ENCODE peak calls at places on chromosomes 13 and 19, in eight cellular contexts. X is mucosa of descending colon, V is esophagus squamous epithelium, O is right cardiac atrium, N is BE2C, E is endothelial cell of umbilical vein, L is psoas muscle, F is tibial nerve. Z is an unnamed sample. For H3K4me1, the result is how much of the 10 kb centered on the place peaks cover.

GRCh38 chr19:47142779-47143178 is 12.1 kb downstream of the SAE1 start:
- DNase-seq in X (no peak), F (no peak), E (no peak), O (no peak), N (no peak), V (no peak), L (no peak), Z (no peak)

GRCh38 chr19:33950141-33950805 is 153.6 kb downstream of the KCTD15 start:
- DNase-seq in E (no peak), N (no peak), V (no peak), X (no peak), L (no peak), O (no peak), F (no peak), Z (no peak)

GRCh38 chr13:40232321-40232720 is 434.1 kb downstream of the FOXO1 start:
- DNase-seq in N (no peak), V (no peak), X (no peak), E (no peak), L (no peak), F (no peak), O (no peak), Z (no peak)

GRCh38 chr13:99892866-99893504 is 78.6 kb downstream of the ZIC5 start:
- DNase-seq in N (no peak), F (no peak), X (no peak), O (no peak), E (no peak), L (no peak), V (no peak), Z (no peak)

GRCh38 chr19:17703823-17704463 is 15.3 kb upstream of the MAP1S start:
- DNase-seq in L (peak), X (peak), N (peak), E (peak), V (no peak), O (peak), F (peak), Z (no peak)

GRCh38 chr13:49098198-49098597 is 121.9 kb upstream of the MLNR start:
- DNase-seq in N (no peak), X (no peak), L (no peak), E (peak), V (no peak), O (no peak), F (no peak), Z (no peak)

GRCh38 chr19:6273701-6274601 is 5.8 kb downstream of the MLLT1 start:
- DNase-seq in O (peak), N (peak), F (peak), L (peak), X (peak), E (peak), V (no peak), Z (peak)

GRCh38 chr13:36344886-36345437 is 1.2 kb downstream of the SPART start:
- DNase-seq in X (no peak), L (no peak), O (no peak), F (no peak), E (no peak), N (no peak), V (no peak), Z (no peak)

GRCh38 chr13:113927661-113928581 is 46.0 kb downstream of the C13orf46 start:
- DNase-seq in O (no peak), F (peak), N (no peak), L (peak), V (no peak), X (no peak), E (no peak), Z (peak)

GRCh38 chr13:110713642-110713952 is at the start of gene ING1:
- DNase-seq in F (no peak), V (no peak), E (no peak), X (no peak), N (no peak), L (no peak), O (no peak), Z (no peak)

GRCh38 chr13:45873491-45874360 is 22.2 kb upstream of the SIAH3 start:
- DNase-seq in F (no peak), X (no peak), N (no peak), V (no peak), L (no peak), E (peak), O (no peak), Z (no peak)

GRCh38 chr19:15869109-15869555 is 28.7 kb downstream of the CYP4F2 start:
- DNase-seq in L (no peak), F (no peak), N (peak), O (no peak), E (peak), X (no peak), V (no peak), Z (no peak)

GRCh38 chr13:37947419-37948140 is 78.0 kb upstream of the TRPC4 start:
- DNase-seq in V (no peak), L (no peak), E (no peak), N (no peak), F (no peak), X (no peak), O (no peak), Z (no peak)

GRCh38 chr19:37926711-37927110 is 19.7 kb downstream of the SIPA1L3 start:
- DNase-seq in X (no peak), E (no peak), V (no peak), O (no peak), L (no peak), F (no peak), N (no peak), Z (no peak)

GRCh38 chr13:72808917-72809500 is 27.1 kb downstream of the PIBF1 start:
- DNase-seq in E (peak), F (no peak), X (no peak), V (no peak), O (no peak), N (no peak), L (no peak), Z (no peak)

GRCh38 chr19:56837892-56838679 is 2.4 kb downstream of the PEG3 start:
- DNase-seq in V (no peak), E (no peak), N (peak), O (peak), L (peak), F (peak), X (peak), Z (peak)

GRCh38 chr13:26653310-26653709 is 95.8 kb downstream of the WASF3 start:
- DNase-seq in N (no peak), F (no peak), L (no peak), E (no peak), V (no peak), X (no peak), O (no peak), Z (no peak)

GRCh38 chr13:67736646-67737420 is 506.7 kb upstream of the PCDH9 start:
- DNase-seq in V (no peak), L (no peak), E (no peak), O (no peak), N (peak), X (no peak), F (no peak), Z (no peak)

GRCh38 chr19:16849168-16849567 is 20.0 kb downstream of the SIN3B start:
- DNase-seq in X (no peak), L (no peak), V (no peak), E (no peak), O (no peak), F (no peak), N (no peak), Z (no peak)

GRCh38 chr13:50208826-50209335 is 193.6 kb downstream of the KCNRG start:
- DNase-seq in X (peak), O (peak), N (peak), L (peak), V (no peak), F (no peak), E (peak), Z (peak)

GRCh38 chr19:5908773-5909442 is 4.2 kb downstream of the VMAC start:
- DNase-seq in F (no peak), N (no peak), V (no peak), E (no peak), L (no peak), O (no peak), X (no peak), Z (no peak)

GRCh38 chr13:92719868-92720267 is 506.7 kb upstream of the GPC6 start:
- DNase-seq in F (no peak), O (no peak), V (no peak), X (no peak), L (no peak), N (no peak), E (no peak), Z (no peak)

GRCh38 chr19:58261968-58262921 is 16.5 kb upstream of the ZNF8 start:
- DNase-seq in X (no peak), V (no peak), F (no peak), L (no peak), E (no peak), O (no peak), N (no peak), Z (no peak)

GRCh38 chr13:91241249-91241648 is 106.2 kb upstream of the MIR17HG start:
- DNase-seq in E (no peak), X (no peak), F (no peak), N (no peak), V (no peak), O (no peak), L (no peak), Z (no peak)

GRCh38 chr13:37695200-37695599 is 96.6 kb upstream of the POSTN start:
- DNase-seq in X (no peak), L (no peak), V (no peak), O (no peak), F (no peak), N (no peak), E (no peak), Z (no peak)

GRCh38 chr13:81171065-81171647 is 830.2 kb upstream of the SPRY2 start:
- DNase-seq in E (peak), L (no peak), F (no peak), X (no peak), N (no peak), O (no peak), V (no peak), Z (no peak)

GRCh38 chr19:2255982-2256685 is at the start of gene JSRP1:
- DNase-seq in X (no peak), E (no peak), F (no peak), O (no peak), L (peak), V (no peak), N (peak), Z (no peak)
- H3K4me1 ChIP-seq in X (under half), E (under half), F (under half), O (under half), L (under half), V (under half), N (under half), Z (under half)

DNA sequence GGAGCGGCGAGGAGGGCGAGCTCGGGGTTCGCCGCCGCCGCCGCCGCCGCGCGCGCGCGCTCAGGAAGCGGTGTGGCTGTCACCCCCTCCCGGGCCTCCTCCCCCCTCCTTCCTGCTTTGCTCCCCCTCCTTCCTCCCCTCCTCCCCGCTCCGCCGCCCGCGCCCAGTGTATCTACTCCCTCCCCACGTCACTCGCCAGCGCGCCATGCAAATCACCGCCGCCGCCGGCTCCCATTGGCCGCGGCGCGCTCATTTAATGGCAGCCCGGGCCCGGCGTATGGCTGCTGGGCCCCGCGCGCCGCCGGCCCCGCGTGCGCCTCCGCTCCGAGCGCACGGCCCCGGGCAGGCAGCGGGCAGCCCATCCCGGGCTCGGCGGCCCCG is 335 bp upstream of the SOX1 start:
- DNase-seq in X (peak), N (no peak), E (no peak), L (peak), V (no peak), O (peak), F (no peak), Z (no peak)
- H3K4me3 ChIP-seq in X (no peak), N (no peak), E (no peak), L (peak), V (no peak), O (peak), F (peak), Z (peak)

DNA sequence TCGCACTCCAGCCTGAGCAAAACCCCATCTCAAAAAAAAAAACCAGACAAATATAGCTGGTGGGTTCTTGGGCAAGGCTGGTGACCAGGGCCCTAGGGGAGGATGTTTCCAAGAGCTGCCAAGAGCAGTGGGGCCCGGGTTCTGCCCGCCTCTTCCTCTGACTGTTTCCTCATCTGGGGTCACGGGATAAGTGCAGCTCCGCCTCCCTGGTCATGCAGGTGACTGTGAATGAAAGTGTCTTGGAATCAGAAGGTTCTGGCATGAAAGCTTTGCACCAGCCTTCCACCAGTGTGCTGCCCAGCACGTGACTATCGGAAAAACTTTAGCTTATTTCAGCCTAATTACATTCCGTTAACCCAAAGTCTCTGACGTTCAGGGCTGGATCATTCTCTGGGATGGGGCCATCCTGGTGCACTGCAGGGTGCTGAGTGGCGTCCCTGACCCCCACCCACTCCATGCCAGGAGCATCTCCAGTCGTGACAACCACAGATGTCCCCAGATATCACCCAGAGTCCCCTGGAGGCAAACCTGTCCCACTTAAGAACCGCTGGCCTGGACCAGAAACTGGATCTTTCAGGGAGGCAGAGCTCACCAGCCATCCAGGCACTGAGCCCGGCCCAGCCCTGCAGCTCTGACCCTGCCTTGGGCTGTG is 85.6 kb downstream of the GNG7 start:
- DNase-seq in F (no peak), E (no peak), N (no peak), V (no peak), L (no peak), X (no peak), O (no peak), Z (peak)
- H3K4me1 ChIP-seq in F (under half), E (under half), N (under half), V (half or more), L (under half), X (under half), O (under half), Z (under half)

DNA sequence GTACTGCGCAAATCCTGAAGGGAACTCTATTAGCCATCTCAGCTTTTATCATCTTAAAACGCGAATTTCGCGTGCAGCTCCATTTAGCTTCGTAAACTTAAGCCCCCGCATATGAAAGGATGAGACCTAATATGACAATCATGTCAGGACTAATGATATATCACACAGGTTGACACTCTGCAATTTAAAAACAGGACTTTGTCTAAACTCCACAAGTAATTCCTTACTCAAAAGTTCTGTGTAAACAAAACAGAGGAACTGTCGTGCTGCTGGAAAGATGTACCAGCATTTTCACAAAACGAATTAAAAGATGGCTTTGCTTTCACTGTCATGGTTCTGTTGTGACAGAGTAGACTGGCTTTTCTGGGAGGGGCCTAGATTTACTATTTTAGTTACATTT is 747 bp downstream of the LACC1 start:
- DNase-seq in V (no peak), L (no peak), N (no peak), E (no peak), O (no peak), F (no peak), X (no peak), Z (no peak)
- H3K4me3 ChIP-seq in V (peak), L (peak), N (no peak), E (peak), O (peak), F (peak), X (no peak), Z (peak)

GRCh38 chr19:49859838-49860715 is 7.3 kb downstream of the PNKP start:
- DNase-seq in N (no peak), V (no peak), F (no peak), O (peak), L (no peak), E (no peak), X (no peak), Z (no peak)
- H3K4me1 ChIP-seq in N (under half), V (under half), F (under half), O (under half), L (under half), E (under half), X (under half), Z (under half)

DNA sequence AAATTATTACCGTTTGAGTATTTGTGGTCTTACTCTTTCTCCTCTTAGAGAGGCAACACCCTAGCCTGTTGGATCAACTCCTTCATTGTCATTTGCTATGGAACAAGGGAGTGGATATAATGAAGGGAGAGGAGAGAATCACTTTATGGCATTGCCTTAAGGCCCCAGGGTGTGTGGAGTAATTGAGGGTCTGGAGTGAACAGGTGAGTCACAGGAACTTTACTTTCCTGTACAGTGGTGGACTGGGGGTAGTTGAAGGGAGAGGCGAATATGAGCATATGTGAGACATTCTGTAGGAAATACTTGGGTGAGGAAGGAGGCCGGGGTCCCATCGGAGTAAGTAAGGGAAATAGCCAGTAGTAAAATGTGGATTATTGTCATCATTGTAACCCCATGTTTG is 17.0 kb downstream of the DGKH start:
- DNase-seq in V (no peak), N (no peak), F (no peak), L (no peak), X (no peak), E (peak), O (no peak), Z (no peak)
- H3K4me3 ChIP-seq in V (no peak), N (no peak), F (no peak), L (no peak), X (no peak), E (no peak), O (no peak), Z (no peak)

DNA sequence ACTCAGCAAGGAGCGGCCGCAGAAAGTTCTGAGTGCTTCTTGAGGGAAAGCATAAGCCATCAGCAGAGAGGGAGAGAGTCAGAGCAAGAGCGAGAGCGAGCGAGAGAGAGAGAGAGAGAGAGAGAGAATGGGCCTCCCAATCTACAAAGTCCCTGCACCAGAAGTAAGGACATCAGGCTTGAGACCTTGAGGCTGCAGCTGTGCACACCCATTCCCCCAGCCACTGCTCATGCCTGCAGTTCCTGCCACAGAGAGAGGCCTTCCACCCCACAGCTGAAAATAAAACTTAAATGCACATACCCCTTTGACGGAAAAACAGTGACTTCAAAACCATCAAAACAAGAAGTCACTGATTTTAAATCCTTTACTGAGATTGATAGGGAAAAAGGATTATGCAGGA is 74.5 kb upstream of the UBL3 start:
- DNase-seq in F (no peak), O (no peak), V (no peak), L (no peak), E (no peak), N (no peak), X (no peak), Z (no peak)
- H3K4me1 ChIP-seq in F (under half), O (under half), V (half or more), L (under half), E (under half), N (under half), X (under half), Z (under half)

GRCh38 chr19:44756089-44756562 is 7.6 kb downstream of the BCL3 start:
- DNase-seq in N (no peak), X (peak), O (no peak), F (no peak), E (no peak), L (no peak), V (no peak), Z (no peak)

GRCh38 chr19:44753619-44753931 is 5.1 kb downstream of the BCL3 start:
- DNase-seq in N (no peak), E (no peak), O (no peak), V (no peak), X (no peak), L (no peak), F (no peak), Z (no peak)

GRCh38 chr19:44753932-44754742 is 5.6 kb downstream of the BCL3 start:
- DNase-seq in L (peak), X (peak), O (peak), E (peak), F (peak), V (peak), N (peak), Z (peak)

GRCh38 chr19:44754743-44755066 is 6.2 kb downstream of the BCL3 start:
- DNase-seq in V (no peak), E (no peak), O (no peak), L (no peak), N (no peak), X (no peak), F (no peak), Z (no peak)

DNA sequence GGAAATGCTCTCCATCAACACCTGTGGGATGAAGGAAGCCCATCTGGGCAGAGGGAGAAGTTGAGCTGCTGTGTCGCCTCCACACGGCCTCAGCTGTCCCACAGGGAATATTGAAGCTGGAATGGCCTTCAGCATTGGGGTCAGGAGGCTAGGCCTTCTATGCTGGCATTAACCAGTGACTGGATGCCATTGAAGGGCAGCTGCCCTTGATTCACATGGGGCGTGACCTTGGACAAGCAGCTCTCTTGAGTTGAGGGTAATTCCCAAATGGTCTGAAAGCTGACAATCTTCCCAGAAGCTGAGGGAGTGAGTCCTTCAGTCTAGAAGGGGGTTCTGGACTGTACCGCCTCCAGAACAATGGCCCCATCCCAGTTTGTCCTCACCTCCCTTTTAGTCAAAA is 6.7 kb downstream of the BCL3 start:
- DNase-seq in V (no peak), E (no peak), X (no peak), L (no peak), O (peak), N (no peak), F (no peak), Z (no peak)
- H3K4me3 ChIP-seq in V (no peak), E (no peak), X (no peak), L (peak), O (no peak), N (no peak), F (no peak), Z (no peak)

GRCh38 chr13:21034602-21035190 is 26.7 kb downstream of the LATS2 start:
- DNase-seq in F (no peak), L (no peak), O (no peak), V (no peak), X (no peak), N (no peak), E (peak), Z (no peak)
- H3K4me1 ChIP-seq in F (under half), L (half or more), O (under half), V (half or more), X (under half), N (under half), E (half or more), Z (half or more)